ENCODE peak calls at places on chromosomes 16 and 17, in seven cellular contexts. One of them, this sample, is unnamed.

GRCh38 chr16:20310421-20311395 is 16.6 kb downstream of the GP2 start:
- DNase-seq in CD8-positive, alpha-beta T cell: no peak
- DNase-seq in D721Med: no peak
- DNase-seq in adrenal gland: no peak
- DNase-seq in uterus: no peak
- DNase-seq in mucosa of descending colon: no peak
- DNase-seq in activated B cell treated with CpG ODN at 0.5 μM for 24 hours: no peak
- DNase-seq in this sample: no peak

GRCh38 chr17:71313866-71314265 is 807.0 kb upstream of the SOX9 start:
- DNase-seq in CD8-positive, alpha-beta T cell: no peak
- DNase-seq in D721Med: no peak
- DNase-seq in adrenal gland: no peak
- DNase-seq in uterus: no peak
- DNase-seq in mucosa of descending colon: no peak
- DNase-seq in activated B cell treated with CpG ODN at 0.5 μM for 24 hours: no peak
- DNase-seq in this sample: no peak

GRCh38 chr17:17481860-17482259 is 5.1 kb downstream of the MED9 start:
- DNase-seq in CD8-positive, alpha-beta T cell: no peak
- DNase-seq in D721Med: no peak
- DNase-seq in adrenal gland: no peak
- DNase-seq in uterus: no peak
- DNase-seq in mucosa of descending colon: no peak
- DNase-seq in activated B cell treated with CpG ODN at 0.5 μM for 24 hours: no peak
- DNase-seq in this sample: no peak

GRCh38 chr16:1972490-1972877 is 631 bp downstream of the TBL3 start:
- DNase-seq in CD8-positive, alpha-beta T cell: no peak
- DNase-seq in D721Med: no peak
- DNase-seq in adrenal gland: no peak
- DNase-seq in uterus: no peak
- DNase-seq in mucosa of descending colon: no peak
- DNase-seq in activated B cell treated with CpG ODN at 0.5 μM for 24 hours: no peak
- DNase-seq in this sample: no peak

GRCh38 chr16:351804-352520 is 561 bp downstream of the AXIN1 start:
- DNase-seq in CD8-positive, alpha-beta T cell: peak
- DNase-seq in D721Med: no peak
- DNase-seq in adrenal gland: no peak
- DNase-seq in uterus: peak
- DNase-seq in mucosa of descending colon: peak
- DNase-seq in activated B cell treated with CpG ODN at 0.5 μM for 24 hours: no peak
- DNase-seq in this sample: no peak

GRCh38 chr16:24348511-24349290 is 92.6 kb downstream of the CACNG3 start:
- DNase-seq in CD8-positive, alpha-beta T cell: no peak
- DNase-seq in D721Med: no peak
- DNase-seq in adrenal gland: no peak
- DNase-seq in uterus: no peak
- DNase-seq in mucosa of descending colon: no peak
- DNase-seq in activated B cell treated with CpG ODN at 0.5 μM for 24 hours: no peak
- DNase-seq in this sample: no peak

GRCh38 chr16:89572478-89573205 is 2.9 kb upstream of the CPNE7 start:
- DNase-seq in CD8-positive, alpha-beta T cell: no peak
- DNase-seq in D721Med: no peak
- DNase-seq in adrenal gland: no peak
- DNase-seq in uterus: no peak
- DNase-seq in mucosa of descending colon: no peak
- DNase-seq in activated B cell treated with CpG ODN at 0.5 μM for 24 hours: no peak
- DNase-seq in this sample: no peak

GRCh38 chr17:71361691-71362450 is 758.9 kb upstream of the SOX9 start:
- DNase-seq in CD8-positive, alpha-beta T cell: no peak
- DNase-seq in D721Med: no peak
- DNase-seq in adrenal gland: no peak
- DNase-seq in uterus: no peak
- DNase-seq in mucosa of descending colon: no peak
- DNase-seq in activated B cell treated with CpG ODN at 0.5 μM for 24 hours: no peak
- DNase-seq in this sample: no peak

GRCh38 chr16:3173892-3174617 is 13.9 kb upstream of the OR1F1 start:
- DNase-seq in CD8-positive, alpha-beta T cell: no peak
- DNase-seq in D721Med: no peak
- DNase-seq in adrenal gland: no peak
- DNase-seq in uterus: no peak
- DNase-seq in mucosa of descending colon: no peak
- DNase-seq in activated B cell treated with CpG ODN at 0.5 μM for 24 hours: no peak
- DNase-seq in this sample: no peak

GRCh38 chr17:47966079-47966519 is 4.8 kb upstream of the CDK5RAP3 start:
- DNase-seq in CD8-positive, alpha-beta T cell: no peak
- DNase-seq in D721Med: no peak
- DNase-seq in adrenal gland: no peak
- DNase-seq in uterus: peak
- DNase-seq in mucosa of descending colon: peak
- DNase-seq in activated B cell treated with CpG ODN at 0.5 μM for 24 hours: no peak
- DNase-seq in this sample: no peak

GRCh38 chr16:13426279-13426678 is 493.7 kb upstream of the ERCC4 start:
- DNase-seq in CD8-positive, alpha-beta T cell: no peak
- DNase-seq in D721Med: no peak
- DNase-seq in adrenal gland: no peak
- DNase-seq in uterus: no peak
- DNase-seq in mucosa of descending colon: no peak
- DNase-seq in activated B cell treated with CpG ODN at 0.5 μM for 24 hours: no peak
- DNase-seq in this sample: no peak

GRCh38 chr17:63498621-63499195 is 21.8 kb downstream of the ACE start:
- DNase-seq in CD8-positive, alpha-beta T cell: no peak
- DNase-seq in D721Med: no peak
- DNase-seq in adrenal gland: no peak
- DNase-seq in uterus: no peak
- DNase-seq in mucosa of descending colon: no peak
- DNase-seq in activated B cell treated with CpG ODN at 0.5 μM for 24 hours: no peak
- DNase-seq in this sample: no peak

GRCh38 chr16:19513377-19514053 is 8.4 kb downstream of the GDE1 start:
- DNase-seq in CD8-positive, alpha-beta T cell: no peak
- DNase-seq in D721Med: no peak
- DNase-seq in adrenal gland: no peak
- DNase-seq in uterus: no peak
- DNase-seq in mucosa of descending colon: no peak
- DNase-seq in activated B cell treated with CpG ODN at 0.5 μM for 24 hours: no peak
- DNase-seq in this sample: no peak

GRCh38 chr17:60519795-60520194 is 6.2 kb downstream of the APPBP2 start:
- DNase-seq in CD8-positive, alpha-beta T cell: no peak
- DNase-seq in D721Med: no peak
- DNase-seq in adrenal gland: no peak
- DNase-seq in uterus: no peak
- DNase-seq in mucosa of descending colon: no peak
- DNase-seq in activated B cell treated with CpG ODN at 0.5 μM for 24 hours: no peak
- DNase-seq in this sample: no peak

GRCh38 chr17:63817736-63818385 is 9.4 kb upstream of the PSMC5 start:
- DNase-seq in CD8-positive, alpha-beta T cell: no peak
- DNase-seq in D721Med: no peak
- DNase-seq in adrenal gland: no peak
- DNase-seq in uterus: no peak
- DNase-seq in mucosa of descending colon: no peak
- DNase-seq in activated B cell treated with CpG ODN at 0.5 μM for 24 hours: no peak
- DNase-seq in this sample: no peak

GRCh38 chr17:77404812-77405581 is 264.2 kb downstream of the SEC14L1 start:
- DNase-seq in CD8-positive, alpha-beta T cell: peak
- DNase-seq in D721Med: no peak
- DNase-seq in adrenal gland: peak
- DNase-seq in uterus: peak
- DNase-seq in mucosa of descending colon: peak
- DNase-seq in activated B cell treated with CpG ODN at 0.5 μM for 24 hours: peak
- DNase-seq in this sample: no peak

GRCh38 chr16:4249546-4249945 is 7.7 kb upstream of the SRL start:
- DNase-seq in CD8-positive, alpha-beta T cell: no peak
- DNase-seq in D721Med: no peak
- DNase-seq in adrenal gland: no peak
- DNase-seq in uterus: no peak
- DNase-seq in mucosa of descending colon: no peak
- DNase-seq in activated B cell treated with CpG ODN at 0.5 μM for 24 hours: no peak
- DNase-seq in this sample: no peak

GRCh38 chr16:4257646-4258556 is 14.9 kb downstream of the TFAP4 start:
- DNase-seq in CD8-positive, alpha-beta T cell: no peak
- DNase-seq in D721Med: no peak
- DNase-seq in adrenal gland: no peak
- DNase-seq in uterus: peak
- DNase-seq in mucosa of descending colon: no peak
- DNase-seq in activated B cell treated with CpG ODN at 0.5 μM for 24 hours: no peak
- DNase-seq in this sample: no peak

GRCh38 chr16:4253394-4254150 is 11.7 kb upstream of the SRL start:
- DNase-seq in CD8-positive, alpha-beta T cell: peak
- DNase-seq in D721Med: peak
- DNase-seq in adrenal gland: peak
- DNase-seq in uterus: peak
- DNase-seq in mucosa of descending colon: peak
- DNase-seq in activated B cell treated with CpG ODN at 0.5 μM for 24 hours: peak
- DNase-seq in this sample: peak
- TF ChIP-seq CTCF in CD8-positive, alpha-beta T cell: no peak
- TF ChIP-seq CTCF in D721Med: no peak
- TF ChIP-seq CTCF in adrenal gland: peak
- TF ChIP-seq CTCF in uterus: no peak
- TF ChIP-seq CTCF in mucosa of descending colon: no peak
- TF ChIP-seq CTCF in activated B cell treated with CpG ODN at 0.5 μM for 24 hours: no peak
- TF ChIP-seq CTCF in this sample: no peak

GRCh38 chr17:80755650-80756405 is 211.2 kb downstream of the RPTOR start:
- DNase-seq in CD8-positive, alpha-beta T cell: no peak
- DNase-seq in D721Med: no peak
- DNase-seq in adrenal gland: no peak
- DNase-seq in uterus: no peak
- DNase-seq in mucosa of descending colon: no peak
- DNase-seq in activated B cell treated with CpG ODN at 0.5 μM for 24 hours: no peak
- DNase-seq in this sample: no peak
- TF ChIP-seq CTCF in CD8-positive, alpha-beta T cell: no peak
- TF ChIP-seq CTCF in D721Med: peak
- TF ChIP-seq CTCF in adrenal gland: no peak
- TF ChIP-seq CTCF in uterus: no peak
- TF ChIP-seq CTCF in mucosa of descending colon: no peak
- TF ChIP-seq CTCF in activated B cell treated with CpG ODN at 0.5 μM for 24 hours: no peak
- TF ChIP-seq CTCF in this sample: peak

GRCh38 chr17:81519284-81520020 is 6.9 kb upstream of the ACTG1 start:
- DNase-seq in CD8-positive, alpha-beta T cell: peak
- DNase-seq in D721Med: no peak
- DNase-seq in adrenal gland: no peak
- DNase-seq in uterus: peak
- DNase-seq in mucosa of descending colon: peak
- DNase-seq in activated B cell treated with CpG ODN at 0.5 μM for 24 hours: peak
- DNase-seq in this sample: peak
- TF ChIP-seq CTCF in CD8-positive, alpha-beta T cell: peak
- TF ChIP-seq CTCF in D721Med: no peak
- TF ChIP-seq CTCF in adrenal gland: peak
- TF ChIP-seq CTCF in uterus: peak
- TF ChIP-seq CTCF in mucosa of descending colon: peak
- TF ChIP-seq CTCF in activated B cell treated with CpG ODN at 0.5 μM for 24 hours: no peak
- TF ChIP-seq CTCF in this sample: peak

GRCh38 chr16:31460582-31461002 is 1.3 kb downstream of the ARMC5 start:
- DNase-seq in CD8-positive, alpha-beta T cell: no peak
- DNase-seq in D721Med: no peak
- DNase-seq in adrenal gland: peak
- DNase-seq in uterus: no peak
- DNase-seq in mucosa of descending colon: peak
- DNase-seq in activated B cell treated with CpG ODN at 0.5 μM for 24 hours: no peak
- DNase-seq in this sample: no peak
- TF ChIP-seq CTCF in CD8-positive, alpha-beta T cell: peak
- TF ChIP-seq CTCF in D721Med: peak
- TF ChIP-seq CTCF in adrenal gland: peak
- TF ChIP-seq CTCF in uterus: peak
- TF ChIP-seq CTCF in mucosa of descending colon: peak
- TF ChIP-seq CTCF in activated B cell treated with CpG ODN at 0.5 μM for 24 hours: no peak
- TF ChIP-seq CTCF in this sample: peak

GRCh38 chr16:30956601-30957455 is 726 bp upstream of the SETD1A start:
- DNase-seq in CD8-positive, alpha-beta T cell: peak
- DNase-seq in D721Med: no peak
- DNase-seq in adrenal gland: peak
- DNase-seq in uterus: peak
- DNase-seq in mucosa of descending colon: peak
- DNase-seq in activated B cell treated with CpG ODN at 0.5 μM for 24 hours: peak
- DNase-seq in this sample: peak
- TF ChIP-seq CTCF in CD8-positive, alpha-beta T cell: no peak
- TF ChIP-seq CTCF in D721Med: peak
- TF ChIP-seq CTCF in adrenal gland: no peak
- TF ChIP-seq CTCF in uterus: peak
- TF ChIP-seq CTCF in mucosa of descending colon: no peak
- TF ChIP-seq CTCF in activated B cell treated with CpG ODN at 0.5 μM for 24 hours: no peak
- TF ChIP-seq CTCF in this sample: peak

DNA sequence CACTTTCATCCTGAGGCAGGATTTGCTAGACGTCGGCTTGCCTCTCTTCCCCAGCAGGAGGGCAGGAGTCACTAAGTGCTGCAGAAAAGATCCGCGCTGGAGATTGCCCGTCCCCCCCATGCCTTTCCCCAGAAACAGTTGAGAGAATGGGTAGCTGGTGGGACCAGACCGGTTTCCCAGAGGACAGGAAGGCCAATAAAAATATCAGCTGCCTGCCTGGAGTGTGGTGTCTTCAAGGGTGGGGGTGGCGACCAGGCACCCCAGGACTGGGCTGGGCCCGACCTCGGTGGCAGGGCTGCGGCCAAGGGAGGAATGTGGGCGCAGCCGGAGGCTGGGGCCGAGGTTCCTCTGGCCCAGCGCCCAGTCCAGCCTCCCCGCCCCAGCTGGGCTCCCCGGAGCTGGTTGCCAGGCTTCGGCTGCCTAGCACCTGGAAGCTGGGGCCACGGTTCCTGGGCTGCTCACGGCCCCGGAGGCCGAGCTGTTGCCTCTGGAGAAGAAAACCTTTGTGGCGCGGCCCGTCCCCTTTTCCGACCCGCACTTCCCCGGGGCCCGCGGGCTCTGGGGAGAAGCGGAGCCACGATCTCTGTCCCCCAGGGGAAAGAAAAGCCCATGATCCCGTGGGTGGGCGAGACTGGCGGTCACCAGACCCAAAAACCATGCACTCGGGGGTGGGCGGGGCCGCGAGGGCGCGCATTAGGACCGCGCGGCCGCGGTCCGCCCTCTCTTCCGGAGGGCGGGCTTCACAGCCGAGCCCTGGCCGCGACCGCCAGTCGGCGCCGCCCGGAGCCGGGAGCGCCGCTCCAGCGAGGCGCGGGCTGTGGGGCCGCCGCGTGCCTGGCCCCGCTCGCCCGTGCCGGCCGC is at the start of gene TRAF4:
- DNase-seq in CD8-positive, alpha-beta T cell: peak
- DNase-seq in D721Med: peak
- DNase-seq in adrenal gland: peak
- DNase-seq in uterus: peak
- DNase-seq in mucosa of descending colon: peak
- DNase-seq in activated B cell treated with CpG ODN at 0.5 μM for 24 hours: peak
- DNase-seq in this sample: peak
- TF ChIP-seq CTCF in CD8-positive, alpha-beta T cell: no peak
- TF ChIP-seq CTCF in D721Med: peak
- TF ChIP-seq CTCF in adrenal gland: no peak
- TF ChIP-seq CTCF in uterus: peak
- TF ChIP-seq CTCF in mucosa of descending colon: no peak
- TF ChIP-seq CTCF in activated B cell treated with CpG ODN at 0.5 μM for 24 hours: no peak
- TF ChIP-seq CTCF in this sample: no peak

DNA sequence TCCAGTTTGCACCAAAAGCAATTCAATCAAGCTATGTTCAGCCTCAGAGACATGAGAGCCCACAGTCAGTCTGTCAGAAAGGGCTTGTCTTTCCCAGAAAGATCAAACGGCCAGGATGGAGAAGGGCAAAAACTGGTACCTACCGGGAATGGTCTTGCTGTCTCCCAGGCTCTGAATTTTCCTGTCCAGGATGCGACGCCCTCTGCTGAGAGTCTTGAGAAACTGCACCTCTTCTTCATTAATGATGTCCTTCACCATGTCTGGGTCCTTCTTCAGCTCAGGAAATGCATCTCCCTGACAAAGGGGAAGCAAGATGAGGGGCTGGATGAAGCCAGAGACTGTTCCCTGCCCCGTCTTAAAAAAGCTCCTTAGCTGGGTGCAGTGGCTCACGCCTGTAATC is 15.8 kb upstream of the EXOSC6 start:
- DNase-seq in CD8-positive, alpha-beta T cell: peak
- DNase-seq in D721Med: no peak
- DNase-seq in adrenal gland: peak
- DNase-seq in uterus: no peak
- DNase-seq in mucosa of descending colon: peak
- DNase-seq in activated B cell treated with CpG ODN at 0.5 μM for 24 hours: no peak
- DNase-seq in this sample: no peak
- TF ChIP-seq CTCF in CD8-positive, alpha-beta T cell: peak
- TF ChIP-seq CTCF in D721Med: peak
- TF ChIP-seq CTCF in adrenal gland: peak
- TF ChIP-seq CTCF in uterus: no peak
- TF ChIP-seq CTCF in mucosa of descending colon: no peak
- TF ChIP-seq CTCF in activated B cell treated with CpG ODN at 0.5 μM for 24 hours: peak
- TF ChIP-seq CTCF in this sample: peak

This sample was measured in progenitor cell of endocrine pancreas.